ENCODE peak calls at places on chromosomes 1 and 21, in six cellular contexts. F, T, C, W, J and G are unnamed samples.

GRCh38 chr21:34845521-34846213 is 176.9 kb downstream of the CLIC6 start:
- DNase-seq in F (no peak), T (no peak), C (peak; percentile 93), W (no peak), J (peak; percentile 84), G (peak; percentile 42)

GRCh38 chr1:91170571-91170970 is 148.7 kb upstream of the ZNF644 start:
- DNase-seq in F (no peak), T (no peak), C (no peak), W (no peak), J (no peak), G (no peak)

GRCh38 chr1:23581219-23581618 is 21.9 kb upstream of the ID3 start:
- DNase-seq in F (no peak), T (peak; percentile 54), C (peak; percentile 89), W (peak; percentile 61), J (no peak), G (no peak)

GRCh38 chr1:168136709-168137514 is at the start of gene GPR161:
- DNase-seq in F (peak; percentile 39), T (peak; percentile 73), C (peak; percentile 38), W (peak; percentile 71), J (peak; percentile 73), G (no peak)

GRCh38 chr1:162562452-162562828 is 918 bp downstream of the UAP1 start:
- DNase-seq in F (no peak), T (peak; percentile 30), C (peak; percentile 67), W (no peak), J (peak; percentile 89), G (no peak)

GRCh38 chr1:59027176-59027575 is 243.3 kb upstream of the JUN start:
- DNase-seq in F (no peak), T (no peak), C (peak; percentile 17), W (no peak), J (peak; percentile 62), G (no peak)

GRCh38 chr1:223761416-223761815 is 49.1 kb downstream of the CAPN2 start:
- DNase-seq in F (no peak), T (no peak), C (peak; percentile 63), W (no peak), J (no peak), G (no peak)

GRCh38 chr1:44835738-44836675 is 7.0 kb downstream of the PTCH2 start:
- DNase-seq in F (peak; percentile 89), T (peak; percentile 85), C (peak; percentile 86), W (peak; percentile 93), J (peak; percentile 74), G (peak; percentile 71)

GRCh38 chr1:1033009-1033587 is 13.2 kb downstream of the AGRN start:
- DNase-seq in F (no peak), T (peak; percentile 68), C (peak; percentile 61), W (peak; percentile 76), J (peak; percentile 82), G (peak; percentile 77)

GRCh38 chr1:183411091-183411490 is 7.1 kb downstream of the NMNAT2 start:
- DNase-seq in F (no peak), T (no peak), C (no peak), W (no peak), J (no peak), G (no peak)

GRCh38 chr1:163875214-163875926 is 553.6 kb downstream of the NUF2 start:
- DNase-seq in F (peak; percentile 17), T (peak; percentile 67), C (peak; percentile 69), W (peak; percentile 53), J (peak; percentile 92), G (no peak)

GRCh38 chr1:201937624-201938212 is 8.6 kb downstream of the LMOD1 start:
- DNase-seq in F (no peak), T (no peak), C (peak; percentile 88), W (no peak), J (peak; percentile 72), G (no peak)

GRCh38 chr1:173367136-173367535 is 110.0 kb upstream of the PRDX6 start:
- DNase-seq in F (no peak), T (no peak), C (no peak), W (no peak), J (no peak), G (no peak)

GRCh38 chr1:86516366-86516765 is 30.5 kb upstream of the CLCA4 start:
- DNase-seq in F (no peak), T (no peak), C (no peak), W (no peak), J (peak; percentile 16), G (no peak)

GRCh38 chr1:239874831-239875230 is 216.9 kb upstream of the FMN2 start:
- DNase-seq in F (no peak), T (no peak), C (no peak), W (no peak), J (no peak), G (no peak)

GRCh38 chr1:19786988-19787423 is 12.7 kb downstream of the TMCO4 start:
- DNase-seq in F (no peak), T (no peak), C (no peak), W (no peak), J (no peak), G (no peak)

GRCh38 chr1:42951588-42951987 is 7.1 kb downstream of the SLC2A1 start:
- DNase-seq in F (no peak), T (no peak), C (no peak), W (no peak), J (no peak), G (no peak)

GRCh38 chr1:42952353-42953001 is 6.2 kb downstream of the SLC2A1 start:
- DNase-seq in F (no peak), T (no peak), C (no peak), W (no peak), J (no peak), G (no peak)

GRCh38 chr1:42947965-42948732 is 10.5 kb downstream of the SLC2A1 start:
- DNase-seq in F (no peak), T (no peak), C (no peak), W (no peak), J (no peak), G (no peak)

GRCh38 chr1:42949312-42950145 is 9.1 kb downstream of the SLC2A1 start:
- DNase-seq in F (no peak), T (no peak), C (no peak), W (no peak), J (no peak), G (no peak)

DNA sequence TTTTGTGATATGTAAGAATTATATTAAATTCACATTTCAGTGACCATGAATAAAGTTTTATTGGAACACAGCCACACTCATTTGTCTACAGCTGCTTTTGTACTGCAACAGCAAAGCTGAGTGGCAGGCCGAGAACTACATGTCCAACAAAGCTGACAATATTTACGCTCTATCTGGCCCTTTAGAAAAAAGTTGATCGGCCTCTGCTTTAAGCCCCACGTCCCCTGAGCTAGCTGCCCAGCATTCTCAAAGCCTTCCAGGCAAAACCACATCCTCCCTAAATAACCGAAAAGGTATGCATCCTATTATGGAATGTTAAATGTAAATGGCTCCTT is 8.6 kb downstream of the SLC2A1 start:
- DNase-seq in F (no peak), T (no peak), C (peak; percentile 31), W (no peak), J (peak; percentile 56), G (no peak)
- H3K27ac ChIP-seq in F (no peak overlapping the region), T (no peak overlapping the region), C (no peak overlapping the region), W (no peak overlapping the region), J (peak overlapping the region; percentile 48), G (peak overlapping the region; percentile 57)

DNA sequence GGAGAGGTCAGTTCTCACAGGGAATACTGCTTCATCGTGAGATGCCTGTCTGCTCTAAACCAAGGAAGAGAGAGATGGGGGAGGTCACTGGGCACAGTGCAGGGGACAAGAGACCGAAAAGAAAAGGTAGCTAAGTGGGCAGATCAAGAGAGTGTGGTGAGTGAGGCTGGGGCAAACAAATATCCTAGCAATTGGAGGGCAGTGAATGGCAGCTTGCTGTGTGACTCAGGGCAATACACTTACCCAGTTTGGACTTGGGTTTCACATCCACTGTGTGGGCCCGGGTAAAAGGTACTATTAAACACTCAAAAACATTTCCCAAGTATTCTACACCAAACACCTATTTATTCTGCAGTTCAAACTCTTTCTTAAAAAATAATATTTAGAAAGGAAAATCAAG is 10.2 kb downstream of the PLXNA2 start:
- DNase-seq in F (no peak), T (no peak), C (no peak), W (no peak), J (no peak), G (no peak)
- H3K4me1 ChIP-seq in F (peaks cover 14% of the 10 kb centered on the region), T (peaks cover 16% of the 10 kb centered on the region), C (peaks cover 10% of the 10 kb centered on the region), W (peaks cover 1% of the 10 kb centered on the region), J (peaks cover 30% of the 10 kb centered on the region), G (peaks cover 10% of the 10 kb centered on the region)

DNA sequence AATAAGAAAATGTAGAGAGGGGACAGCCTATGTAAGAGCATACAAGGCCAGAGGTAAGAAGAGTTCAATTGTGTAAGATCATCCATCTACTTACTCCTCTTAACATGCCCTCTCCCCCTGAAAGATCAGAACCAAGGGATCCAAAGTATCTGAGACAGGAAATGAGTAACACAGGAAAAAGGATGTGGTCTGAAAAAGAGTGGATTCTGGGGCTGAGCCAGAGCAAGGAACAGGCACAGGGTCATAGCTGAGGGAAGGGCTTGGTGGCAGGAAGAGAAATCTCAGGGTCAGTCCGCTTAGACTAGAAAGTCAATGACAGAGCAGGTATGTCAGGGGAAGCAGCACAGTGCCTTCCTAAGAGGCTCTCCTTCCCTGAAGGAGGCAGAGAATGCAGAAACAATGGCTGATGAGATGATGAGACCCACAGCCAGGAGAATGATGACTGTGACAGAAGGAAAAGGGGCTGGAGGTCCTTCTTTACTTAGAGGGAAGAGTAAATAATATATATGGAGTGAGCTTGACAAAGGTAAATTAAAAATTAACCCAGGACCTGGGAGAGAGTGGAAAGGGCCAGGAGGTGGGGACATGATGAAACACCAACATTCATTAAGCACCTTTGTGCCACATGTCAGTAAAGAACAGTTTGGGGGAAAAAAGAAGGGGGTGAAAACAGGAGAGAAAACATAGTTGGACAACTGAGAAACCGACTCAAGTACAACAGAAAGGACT is 26.2 kb upstream of the A3GALT2 start:
- DNase-seq in F (peak; percentile 79), T (peak; percentile 75), C (peak; percentile 92), W (peak; percentile 76), J (peak; percentile 84), G (no peak)
- H3K4me3 ChIP-seq in F (no peak overlapping the region), T (peak overlapping the region; percentile 64), C (peak overlapping the region; percentile 84), W (peak overlapping the region; percentile 100), J (peak overlapping the region; percentile 94), G (no peak overlapping the region)

GRCh38 chr1:27833470-27833869 is 2.9 kb downstream of the PPP1R8 start:
- DNase-seq in F (no peak), T (no peak), C (no peak), W (no peak), J (no peak), G (no peak)

GRCh38 chr1:27831568-27832410 is 1.2 kb downstream of the PPP1R8 start:
- DNase-seq in F (no peak), T (no peak), C (no peak), W (no peak), J (peak; percentile 57), G (no peak)

GRCh38 chr1:27832762-27833161 is 2.2 kb downstream of the PPP1R8 start:
- DNase-seq in F (no peak), T (no peak), C (no peak), W (no peak), J (peak; percentile 83), G (no peak)

DNA sequence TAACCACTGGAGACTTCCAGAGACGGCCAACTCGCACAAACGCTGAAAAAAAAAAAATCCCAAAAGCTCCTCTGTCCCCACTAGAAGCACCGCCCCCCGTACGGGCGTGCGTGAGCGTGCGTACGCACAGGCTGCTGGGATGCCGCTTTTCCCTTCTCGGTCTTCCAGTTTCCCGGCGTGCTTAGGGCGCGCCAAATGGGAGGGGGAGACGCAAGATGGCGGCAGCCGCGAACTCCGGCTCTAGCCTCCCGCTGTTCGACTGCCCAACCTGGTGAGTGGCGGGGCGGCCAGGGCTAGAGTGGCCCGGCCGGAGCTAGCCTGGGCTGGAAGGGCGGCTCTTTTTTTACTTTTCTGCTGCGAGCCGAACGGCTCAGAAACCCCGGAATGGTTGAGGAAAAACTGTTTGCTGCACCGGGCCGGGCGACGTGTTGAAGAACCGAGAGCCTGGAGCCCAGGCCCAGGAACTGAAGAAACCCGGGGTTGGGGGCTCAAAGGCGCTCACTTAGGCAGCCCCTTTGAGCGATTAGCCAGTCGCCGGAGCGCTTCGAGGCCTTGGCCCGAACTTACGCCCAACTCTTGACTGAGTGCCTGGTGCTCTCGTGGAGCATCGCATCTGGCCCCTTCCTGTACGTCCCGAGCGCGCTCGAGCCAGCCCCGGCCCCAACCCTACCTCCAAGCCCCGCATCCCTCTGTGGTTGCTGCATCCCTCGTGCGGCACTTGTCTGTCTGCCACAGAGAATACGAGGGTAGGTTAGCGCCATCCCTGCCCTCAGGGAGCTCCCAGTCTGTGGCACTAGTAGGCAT is at the start of gene PPP1R8:
- DNase-seq in F (peak; percentile 95), T (peak; percentile 90), C (peak; percentile 96), W (peak; percentile 95), J (peak; percentile 99), G (peak; percentile 89)
- H3K27ac ChIP-seq in F (peak within 1 kb of the TSS; percentile 90), T (peak within 1 kb of the TSS; percentile 94), C (peak within 1 kb of the TSS; percentile 95), W (peak within 1 kb of the TSS; percentile 94), J (peak within 1 kb of the TSS; percentile 83), G (peak within 1 kb of the TSS; percentile 84)